ENCODE peak calls at places on chromosome 6, in six cellular contexts. One of them, this sample, is unnamed.

GRCh38 chr6:136751478-136751956 is 40.8 kb downstream of the MAP3K5 start:
- DNase-seq in upper lobe of right lung: no peak
- DNase-seq in psoas muscle: no peak
- DNase-seq in HL-60: peak; percentile 61
- DNase-seq in ascending aorta: no peak
- DNase-seq in NB4: peak; percentile 61
- DNase-seq in this sample: no peak

GRCh38 chr6:139533573-139534471 is 159.4 kb upstream of the CITED2 start:
- DNase-seq in upper lobe of right lung: peak; percentile 71
- DNase-seq in psoas muscle: no peak
- DNase-seq in HL-60: peak; percentile 37
- DNase-seq in ascending aorta: no peak
- DNase-seq in NB4: no peak
- DNase-seq in this sample: no peak

GRCh38 chr6:136521430-136521829 is 28.8 kb downstream of the MAP7 start:
- DNase-seq in upper lobe of right lung: no peak
- DNase-seq in psoas muscle: no peak
- DNase-seq in HL-60: no peak
- DNase-seq in ascending aorta: no peak
- DNase-seq in NB4: peak; percentile 34
- DNase-seq in this sample: no peak

GRCh38 chr6:85865665-85866372 is 223.1 kb upstream of the SYNCRIP start:
- DNase-seq in upper lobe of right lung: no peak
- DNase-seq in psoas muscle: no peak
- DNase-seq in HL-60: no peak
- DNase-seq in ascending aorta: no peak
- DNase-seq in NB4: peak; percentile 27
- DNase-seq in this sample: no peak

GRCh38 chr6:139313784-139314545 is 22.2 kb upstream of the TXLNB start:
- DNase-seq in upper lobe of right lung: no peak
- DNase-seq in psoas muscle: no peak
- DNase-seq in HL-60: no peak
- DNase-seq in ascending aorta: no peak
- DNase-seq in NB4: no peak
- DNase-seq in this sample: no peak

GRCh38 chr6:137233561-137234504 is 14.6 kb upstream of the IFNGR1 start:
- DNase-seq in upper lobe of right lung: no peak
- DNase-seq in psoas muscle: peak; percentile 67
- DNase-seq in HL-60: peak; percentile 77
- DNase-seq in ascending aorta: no peak
- DNase-seq in NB4: peak; percentile 92
- DNase-seq in this sample: peak; percentile 61

GRCh38 chr6:36297511-36297910 is 27.7 kb downstream of the PNPLA1 start:
- DNase-seq in upper lobe of right lung: no peak
- DNase-seq in psoas muscle: no peak
- DNase-seq in HL-60: no peak
- DNase-seq in ascending aorta: no peak
- DNase-seq in NB4: no peak
- DNase-seq in this sample: no peak

GRCh38 chr6:40727272-40727671 is 140.1 kb upstream of the LRFN2 start:
- DNase-seq in upper lobe of right lung: no peak
- DNase-seq in psoas muscle: no peak
- DNase-seq in HL-60: no peak
- DNase-seq in ascending aorta: no peak
- DNase-seq in NB4: peak; percentile 31
- DNase-seq in this sample: no peak

GRCh38 chr6:104525677-104526322 is 333.9 kb downstream of the HACE1 start:
- DNase-seq in upper lobe of right lung: peak; percentile 76
- DNase-seq in psoas muscle: peak; percentile 71
- DNase-seq in HL-60: peak; percentile 73
- DNase-seq in ascending aorta: peak; percentile 26
- DNase-seq in NB4: peak; percentile 81
- DNase-seq in this sample: peak; percentile 65

GRCh38 chr6:44742828-44743372 is 355.4 kb downstream of the CDC5L start:
- DNase-seq in upper lobe of right lung: no peak
- DNase-seq in psoas muscle: no peak
- DNase-seq in HL-60: no peak
- DNase-seq in ascending aorta: no peak
- DNase-seq in NB4: no peak
- DNase-seq in this sample: no peak

GRCh38 chr6:41200901-41201783 is at the start of gene TREML2:
- DNase-seq in upper lobe of right lung: no peak
- DNase-seq in psoas muscle: no peak
- DNase-seq in HL-60: peak; percentile 88
- DNase-seq in ascending aorta: no peak
- DNase-seq in NB4: peak; percentile 84
- DNase-seq in this sample: no peak

GRCh38 chr6:1062786-1063545 is 248.9 kb upstream of the FOXQ1 start:
- DNase-seq in upper lobe of right lung: no peak
- DNase-seq in psoas muscle: no peak
- DNase-seq in HL-60: no peak
- DNase-seq in ascending aorta: no peak
- DNase-seq in NB4: peak; percentile 14
- DNase-seq in this sample: no peak

GRCh38 chr6:158666637-158667359 is 16.9 kb downstream of the SYTL3 start:
- DNase-seq in upper lobe of right lung: peak; percentile 86
- DNase-seq in psoas muscle: no peak
- DNase-seq in HL-60: peak; percentile 88
- DNase-seq in ascending aorta: no peak
- DNase-seq in NB4: peak; percentile 96
- DNase-seq in this sample: peak; percentile 79

GRCh38 chr6:166395778-166396177 is 13.0 kb upstream of the MPC1 start:
- DNase-seq in upper lobe of right lung: no peak
- DNase-seq in psoas muscle: no peak
- DNase-seq in HL-60: no peak
- DNase-seq in ascending aorta: no peak
- DNase-seq in NB4: no peak
- DNase-seq in this sample: no peak

GRCh38 chr6:145071836-145072235 is 663.5 kb downstream of the EPM2A start:
- DNase-seq in upper lobe of right lung: no peak
- DNase-seq in psoas muscle: no peak
- DNase-seq in HL-60: no peak
- DNase-seq in ascending aorta: no peak
- DNase-seq in NB4: no peak
- DNase-seq in this sample: no peak

GRCh38 chr6:33116881-33117711 is 41.3 kb downstream of the HLA-DPB1 start:
- DNase-seq in upper lobe of right lung: no peak
- DNase-seq in psoas muscle: no peak
- DNase-seq in HL-60: no peak
- DNase-seq in ascending aorta: no peak
- DNase-seq in NB4: no peak
- DNase-seq in this sample: no peak

GRCh38 chr6:95413789-95414188 is 163.5 kb upstream of the MANEA start:
- DNase-seq in upper lobe of right lung: no peak
- DNase-seq in psoas muscle: no peak
- DNase-seq in HL-60: no peak
- DNase-seq in ascending aorta: no peak
- DNase-seq in NB4: no peak
- DNase-seq in this sample: no peak

GRCh38 chr6:64920257-64920656 is 786.8 kb downstream of the EYS start:
- DNase-seq in upper lobe of right lung: no peak
- DNase-seq in psoas muscle: no peak
- DNase-seq in HL-60: no peak
- DNase-seq in ascending aorta: no peak
- DNase-seq in NB4: no peak
- DNase-seq in this sample: no peak

GRCh38 chr6:137849709-137850093 is 17.4 kb upstream of the TNFAIP3 start:
- DNase-seq in upper lobe of right lung: no peak
- DNase-seq in psoas muscle: no peak
- DNase-seq in HL-60: no peak
- DNase-seq in ascending aorta: no peak
- DNase-seq in NB4: no peak
- DNase-seq in this sample: no peak

GRCh38 chr6:37019065-37019450 is 13.6 kb downstream of the FGD2 start:
- DNase-seq in upper lobe of right lung: no peak
- DNase-seq in psoas muscle: no peak
- DNase-seq in HL-60: no peak
- DNase-seq in ascending aorta: no peak
- DNase-seq in NB4: no peak
- DNase-seq in this sample: no peak

GRCh38 chr6:3281669-3282460 is 23.1 kb downstream of the PSMG4 start:
- DNase-seq in upper lobe of right lung: peak; percentile 46
- DNase-seq in psoas muscle: no peak
- DNase-seq in HL-60: no peak
- DNase-seq in ascending aorta: no peak
- DNase-seq in NB4: no peak
- DNase-seq in this sample: no peak

GRCh38 chr6:43669922-43670622 is 17.5 kb downstream of the MRPS18A start:
- DNase-seq in upper lobe of right lung: no peak
- DNase-seq in psoas muscle: no peak
- DNase-seq in HL-60: peak; percentile 45
- DNase-seq in ascending aorta: no peak
- DNase-seq in NB4: peak; percentile 80
- DNase-seq in this sample: no peak

GRCh38 chr6:44489912-44490604 is 102.6 kb downstream of the CDC5L start:
- DNase-seq in upper lobe of right lung: no peak
- DNase-seq in psoas muscle: no peak
- DNase-seq in HL-60: no peak
- DNase-seq in ascending aorta: no peak
- DNase-seq in NB4: no peak
- DNase-seq in this sample: no peak

GRCh38 chr6:111673086-111673485 is 67.4 kb upstream of the TRAF3IP2 start:
- DNase-seq in upper lobe of right lung: no peak
- DNase-seq in psoas muscle: no peak
- DNase-seq in HL-60: no peak
- DNase-seq in ascending aorta: no peak
- DNase-seq in NB4: no peak
- DNase-seq in this sample: no peak

GRCh38 chr6:145137425-145137824 is 597.9 kb downstream of the EPM2A start:
- DNase-seq in upper lobe of right lung: no peak
- DNase-seq in psoas muscle: no peak
- DNase-seq in HL-60: no peak
- DNase-seq in ascending aorta: no peak
- DNase-seq in NB4: peak; percentile 38
- DNase-seq in this sample: no peak

GRCh38 chr6:88513920-88514319 is 347.8 kb upstream of the CNR1 start:
- DNase-seq in upper lobe of right lung: no peak
- DNase-seq in psoas muscle: no peak
- DNase-seq in HL-60: no peak
- DNase-seq in ascending aorta: no peak
- DNase-seq in NB4: no peak
- DNase-seq in this sample: no peak
- TF ChIP-seq CTCF in upper lobe of right lung: no peak
- TF ChIP-seq CTCF in psoas muscle: no peak
- TF ChIP-seq CTCF in HL-60: no peak
- TF ChIP-seq CTCF in ascending aorta: no peak
- TF ChIP-seq CTCF in NB4: no peak
- TF ChIP-seq CTCF in this sample: no peak

GRCh38 chr6:6284231-6284966 is 36.1 kb downstream of the F13A1 start:
- DNase-seq in upper lobe of right lung: no peak
- DNase-seq in psoas muscle: no peak
- DNase-seq in HL-60: no peak
- DNase-seq in ascending aorta: no peak
- DNase-seq in NB4: no peak
- DNase-seq in this sample: no peak
- TF ChIP-seq CTCF in upper lobe of right lung: no peak
- TF ChIP-seq CTCF in psoas muscle: no peak
- TF ChIP-seq CTCF in HL-60: no peak
- TF ChIP-seq CTCF in ascending aorta: no peak
- TF ChIP-seq CTCF in NB4: no peak
- TF ChIP-seq CTCF in this sample: no peak

GRCh38 chr6:20060252-20060651 is 152.0 kb downstream of the MBOAT1 start:
- DNase-seq in upper lobe of right lung: no peak
- DNase-seq in psoas muscle: no peak
- DNase-seq in HL-60: no peak
- DNase-seq in ascending aorta: no peak
- DNase-seq in NB4: no peak
- DNase-seq in this sample: no peak

GRCh38 chr6:20058912-20059311 is 153.4 kb downstream of the MBOAT1 start:
- DNase-seq in upper lobe of right lung: no peak
- DNase-seq in psoas muscle: no peak
- DNase-seq in HL-60: peak; percentile 76
- DNase-seq in ascending aorta: no peak
- DNase-seq in NB4: peak; percentile 76
- DNase-seq in this sample: no peak

GRCh38 chr6:20061952-20062351 is 150.3 kb downstream of the MBOAT1 start:
- DNase-seq in upper lobe of right lung: no peak
- DNase-seq in psoas muscle: no peak
- DNase-seq in HL-60: no peak
- DNase-seq in ascending aorta: no peak
- DNase-seq in NB4: no peak
- DNase-seq in this sample: no peak

DNA sequence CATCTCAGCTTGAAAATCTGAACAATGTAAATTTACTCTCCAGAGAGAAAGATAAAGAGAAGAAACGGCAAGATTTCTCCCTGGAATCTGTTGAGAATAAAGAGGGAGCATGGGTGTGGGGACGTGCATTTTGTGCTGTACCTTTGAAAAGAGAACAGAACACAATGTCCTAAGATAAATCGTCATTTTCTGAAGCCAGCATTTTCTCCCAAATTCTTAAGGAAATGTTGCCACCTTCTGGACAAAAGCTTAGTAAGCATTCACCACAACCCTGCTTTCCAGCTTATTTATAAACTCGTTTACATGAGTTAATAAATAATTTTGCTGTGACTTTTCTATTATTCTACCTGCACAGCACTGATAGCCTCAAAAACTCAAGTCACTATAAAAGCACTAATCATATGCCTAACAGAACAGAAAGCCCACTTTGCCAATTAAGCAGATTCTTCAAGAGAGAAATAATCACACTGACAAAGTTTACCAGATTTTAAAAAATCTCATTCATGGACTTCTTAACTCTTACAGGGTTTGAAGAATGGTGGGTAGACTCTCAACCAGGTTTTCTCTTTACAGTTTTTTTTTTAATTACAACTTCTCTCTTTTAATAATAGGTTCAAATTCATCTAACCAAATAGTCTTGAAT is 155.8 kb downstream of the MBOAT1 start:
- DNase-seq in upper lobe of right lung: no peak
- DNase-seq in psoas muscle: no peak
- DNase-seq in HL-60: peak; percentile 11
- DNase-seq in ascending aorta: no peak
- DNase-seq in NB4: peak; percentile 64
- DNase-seq in this sample: no peak
- TF ChIP-seq CTCF in upper lobe of right lung: peak; percentile 53
- TF ChIP-seq CTCF in psoas muscle: peak; percentile 37
- TF ChIP-seq CTCF in HL-60: peak; percentile 32
- TF ChIP-seq CTCF in ascending aorta: no peak
- TF ChIP-seq CTCF in NB4: peak; percentile 47
- TF ChIP-seq CTCF in this sample: no peak

GRCh38 chr6:148168856-148169255 is 173.8 kb upstream of the SASH1 start:
- DNase-seq in upper lobe of right lung: no peak
- DNase-seq in psoas muscle: no peak
- DNase-seq in HL-60: no peak
- DNase-seq in ascending aorta: no peak
- DNase-seq in NB4: no peak
- DNase-seq in this sample: no peak

GRCh38 chr6:148169701-148170100 is 172.9 kb upstream of the SASH1 start:
- DNase-seq in upper lobe of right lung: no peak
- DNase-seq in psoas muscle: no peak
- DNase-seq in HL-60: no peak
- DNase-seq in ascending aorta: no peak
- DNase-seq in NB4: no peak
- DNase-seq in this sample: no peak

GRCh38 chr6:148164645-148165044 is 178.0 kb upstream of the SASH1 start:
- DNase-seq in upper lobe of right lung: no peak
- DNase-seq in psoas muscle: no peak
- DNase-seq in HL-60: no peak
- DNase-seq in ascending aorta: no peak
- DNase-seq in NB4: no peak
- DNase-seq in this sample: no peak

GRCh38 chr6:148170286-148170685 is 172.4 kb upstream of the SASH1 start:
- DNase-seq in upper lobe of right lung: no peak
- DNase-seq in psoas muscle: no peak
- DNase-seq in HL-60: no peak
- DNase-seq in ascending aorta: no peak
- DNase-seq in NB4: no peak
- DNase-seq in this sample: no peak

GRCh38 chr6:148166339-148166949 is 176.2 kb upstream of the SASH1 start:
- DNase-seq in upper lobe of right lung: no peak
- DNase-seq in psoas muscle: no peak
- DNase-seq in HL-60: no peak
- DNase-seq in ascending aorta: no peak
- DNase-seq in NB4: peak; percentile 61
- DNase-seq in this sample: no peak
- TF ChIP-seq CTCF in upper lobe of right lung: peak; percentile 73
- TF ChIP-seq CTCF in psoas muscle: peak; percentile 70
- TF ChIP-seq CTCF in HL-60: peak; percentile 32
- TF ChIP-seq CTCF in ascending aorta: peak; percentile 58
- TF ChIP-seq CTCF in NB4: peak; percentile 57
- TF ChIP-seq CTCF in this sample: peak; percentile 52